ENCODE peak calls at places on chromosomes 7 and 10, in ten cellular contexts. L is IMR-90, J is esophagus squamous epithelium, G is adrenal gland, A is ovary, H is K562, C is gastrocnemius medialis, S is A549, F is Peyer's patch, E is HCT116. X is an unnamed sample.

GRCh38 chr10:90718185-90718584 is 139.7 kb downstream of the HTR7 start:
- DNase-seq in A (no peak), S (no peak), C (no peak), H (no peak), F (no peak), E (no peak), L (no peak), J (no peak), G (no peak), X (no peak)

GRCh38 chr7:69115788-69116187 is 482.5 kb upstream of the AUTS2 start:
- DNase-seq in A (no peak), E (no peak), F (no peak), L (no peak), S (no peak), G (no peak), H (no peak), J (no peak), C (no peak), X (no peak)

GRCh38 chr7:112157072-112157471 is 49.1 kb downstream of the DOCK4 start:
- DNase-seq in E (no peak), A (no peak), S (no peak), J (no peak), G (no peak), L (peak; percentile 62), C (no peak), F (no peak), H (no peak), X (no peak)

GRCh38 chr10:59865101-59865500 is 41.3 kb downstream of the CCDC6 start:
- DNase-seq in L (peak; percentile 18), C (peak; percentile 15), S (peak; percentile 23), H (peak; percentile 55), G (peak; percentile 64), E (peak; percentile 40), J (no peak), F (no peak), A (no peak), X (no peak)

GRCh38 chr7:156534925-156535324 is 105.6 kb upstream of the RNF32 start:
- DNase-seq in G (no peak), C (no peak), F (no peak), E (no peak), S (no peak), H (no peak), L (no peak), A (no peak), J (no peak), X (no peak)

GRCh38 chr7:129370812-129371211 is 63.4 kb upstream of the STRIP2 start:
- DNase-seq in L (peak; percentile 26), J (no peak), A (no peak), H (peak; percentile 29), E (no peak), F (no peak), S (peak; percentile 15), G (no peak), C (no peak), X (no peak)

GRCh38 chr10:78511324-78512204 is 477.9 kb downstream of the RPS24 start:
- DNase-seq in C (no peak), F (no peak), J (no peak), S (no peak), A (no peak), L (no peak), H (no peak), E (no peak), G (no peak), X (no peak)

GRCh38 chr7:114703677-114704076 is 218.2 kb upstream of the MDFIC start:
- DNase-seq in H (no peak), J (no peak), F (peak; percentile 22), C (no peak), G (peak; percentile 94), L (peak; percentile 42), S (peak; percentile 21), E (no peak), A (peak; percentile 16), X (no peak)

GRCh38 chr10:14200645-14201534 is 129.8 kb downstream of the FRMD4A start:
- DNase-seq in J (no peak), A (no peak), G (peak; percentile 5), L (peak; percentile 9), H (peak; percentile 24), E (no peak), S (peak; percentile 18), F (no peak), C (no peak), X (no peak)

GRCh38 chr10:14598809-14599764 is 175.6 kb downstream of the FAM107B start:
- DNase-seq in A (no peak), C (no peak), L (no peak), J (no peak), F (no peak), G (no peak), H (no peak), E (no peak), S (no peak), X (no peak)

GRCh38 chr10:77943086-77943901 is 16.7 kb upstream of the DLG5 start:
- DNase-seq in A (no peak), F (no peak), E (peak; percentile 57), C (peak; percentile 40), G (peak; percentile 21), H (peak; percentile 58), J (no peak), L (peak; percentile 73), S (peak; percentile 43), X (peak; percentile 72)

DNA sequence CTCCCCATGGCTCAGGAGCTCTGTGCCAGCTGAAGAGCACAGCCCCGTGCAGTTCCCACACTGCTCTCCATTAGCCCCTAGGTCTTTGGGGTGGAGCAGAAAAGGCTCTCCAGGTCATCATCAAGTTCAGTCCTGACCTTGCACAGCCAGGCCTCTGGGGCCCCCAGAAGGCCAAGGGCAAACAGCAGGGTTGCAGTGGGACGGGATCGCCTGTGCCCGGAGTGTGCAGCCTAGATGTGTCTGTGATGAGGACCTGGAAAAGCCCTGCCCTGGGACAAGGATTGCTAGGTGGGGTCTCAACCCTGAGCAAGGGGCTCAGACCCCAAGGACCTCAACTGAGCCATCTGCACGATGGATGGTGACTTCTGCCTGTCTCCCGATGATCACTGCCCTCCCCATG is 549 bp downstream of the INMT start:
- DNase-seq in A (no peak), F (no peak), G (no peak), H (no peak), C (no peak), E (no peak), S (no peak), L (no peak), J (no peak), X (no peak)
- H3K27ac ChIP-seq in A (no peak overlapping the region), F (peak overlapping the region; percentile 63), G (no peak overlapping the region), H (no peak overlapping the region), C (peak overlapping the region; percentile 77), E (no peak overlapping the region), S (no peak overlapping the region), L (peak overlapping the region; percentile 38), J (peak overlapping the region; percentile 90), X (peak overlapping the region; percentile 83)

DNA sequence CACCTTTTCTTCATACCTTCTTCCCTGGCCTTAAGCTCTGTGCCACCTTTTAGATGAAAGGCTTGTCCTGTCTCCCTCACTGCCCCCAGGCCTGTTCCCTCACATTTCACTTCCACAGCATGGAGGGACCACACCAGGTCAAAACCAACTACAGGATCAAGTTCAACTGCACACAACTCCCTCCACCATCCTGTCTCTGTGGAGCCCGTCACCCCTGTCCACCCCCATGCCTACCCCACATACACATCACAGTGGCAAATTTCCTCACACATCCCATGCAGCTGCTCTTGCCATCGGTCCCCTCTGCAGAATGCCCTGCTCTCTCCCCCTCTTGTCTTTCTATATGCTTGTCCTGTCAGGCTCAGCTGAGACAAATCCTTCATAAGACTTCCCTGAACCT is 154.1 kb downstream of the USP6NL start:
- DNase-seq in H (no peak), L (no peak), F (no peak), J (no peak), S (no peak), A (no peak), E (no peak), G (no peak), C (no peak), X (no peak)
- TF ChIP-seq POLR2A in H (peak; percentile 57), L (no peak), F (no peak), J (no peak), S (no peak), A (no peak), E (no peak), G (no peak), C (no peak), X (no peak)

GRCh38 chr7:618539-619355 is 99.1 kb upstream of the PDGFA start:
- DNase-seq in J (no peak), G (peak; percentile 28), A (no peak), L (peak; percentile 26), S (no peak), E (no peak), F (peak; percentile 62), C (no peak), H (no peak), X (no peak)

GRCh38 chr7:619356-619840 is 99.8 kb upstream of the PDGFA start:
- DNase-seq in F (no peak), A (no peak), H (no peak), E (no peak), S (no peak), L (no peak), C (no peak), G (no peak), J (no peak), X (no peak)

GRCh38 chr7:620885-621284 is 101.2 kb upstream of the PDGFA start:
- DNase-seq in S (no peak), C (no peak), L (no peak), G (no peak), J (no peak), E (no peak), H (no peak), F (no peak), A (no peak), X (no peak)

GRCh38 chr7:620052-620451 is 100.4 kb upstream of the PDGFA start:
- DNase-seq in H (peak; percentile 39), C (no peak), G (no peak), S (no peak), A (no peak), E (no peak), L (peak; percentile 88), F (no peak), J (no peak), X (no peak)

GRCh38 chr7:617614-618538 is 98.2 kb upstream of the PDGFA start:
- DNase-seq in S (no peak), H (no peak), A (no peak), L (no peak), C (no peak), F (no peak), E (no peak), G (no peak), J (no peak), X (no peak)
- H3K27ac ChIP-seq in S (no peak overlapping the region), H (no peak overlapping the region), A (no peak overlapping the region), L (no peak overlapping the region), C (no peak overlapping the region), F (peak overlapping the region; percentile 64), E (no peak overlapping the region), G (no peak overlapping the region), J (peak overlapping the region; percentile 39), X (no peak overlapping the region)

DNA sequence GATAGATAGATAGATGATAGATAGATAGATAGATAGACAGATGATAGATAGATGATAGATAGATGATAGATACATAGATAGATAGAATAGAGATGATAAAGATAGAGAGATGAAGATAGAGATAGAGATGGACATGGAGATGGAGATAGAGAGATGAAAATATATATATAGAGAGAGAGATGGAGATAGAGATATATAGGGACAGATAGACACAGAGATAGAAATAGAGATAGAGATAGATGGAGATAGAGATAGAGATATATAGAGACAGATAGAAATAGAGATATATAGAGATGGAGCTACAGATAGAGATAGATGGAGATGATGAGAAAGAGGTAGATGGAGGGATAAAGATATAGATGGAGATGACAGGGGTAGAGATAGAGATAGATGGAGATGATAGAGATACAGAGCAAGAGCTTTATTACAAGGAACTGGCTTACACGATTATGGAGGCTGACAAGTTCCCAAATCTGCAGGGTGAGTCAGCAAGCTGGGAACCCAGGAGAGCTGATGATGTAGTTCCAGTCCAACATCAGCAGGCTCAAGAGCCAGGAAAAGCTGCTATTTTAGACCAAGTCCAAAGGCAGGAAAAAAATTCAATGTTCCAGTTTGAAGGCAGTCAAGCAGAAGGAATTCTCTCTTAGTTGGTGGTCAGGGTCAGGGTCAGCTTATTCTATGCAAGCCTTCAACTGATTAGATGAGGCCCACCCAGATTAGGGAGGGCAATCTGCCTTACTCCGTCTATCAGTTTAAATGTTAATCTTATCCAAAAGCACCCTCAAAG is 37.1 kb downstream of the CAV1 start:
- DNase-seq in C (peak; percentile 17), F (no peak), J (no peak), S (no peak), H (no peak), G (no peak), L (peak; percentile 58), E (no peak), A (peak; percentile 27), X (no peak)
- TF ChIP-seq POLR2A in C (no peak), F (no peak), J (no peak), S (no peak), H (no peak), G (no peak), L (no peak), E (no peak), A (no peak), X (no peak)

X was measured in sigmoid colon.